ENCODE peak calls at places on chromosomes 13 and 19, in ten cellular contexts. S is T-helper 9 cell; C is activated CD8-positive, alpha-beta T cell treated with anti-CD3 and anti-CD28 coated beads for 36 hours; P is GOT3; L is neuronal stem cell; F is T-helper 1 cell; G is chondrocyte; X is H1; R is DMS153; T is islet precursor cell. K is an unnamed sample.

GRCh38 chr13:23140492-23140891 is 40.3 kb upstream of the SGCG start:
- DNase-seq in S (no peak), C (no peak), P (no peak), L (no peak), F (no peak), G (no peak), X (no peak), R (no peak), T (no peak), K (no peak)

GRCh38 chr13:40120781-40121180 is 465.3 kb downstream of the COG6 start:
- DNase-seq in S (no peak), C (no peak), P (no peak), L (no peak), F (no peak), G (no peak), X (no peak), R (no peak), T (no peak), K (no peak)

GRCh38 chr19:33220115-33220514 is 5.5 kb downstream of the SLC7A10 start:
- DNase-seq in S (no peak), C (no peak), P (no peak), L (no peak), F (no peak), G (no peak), X (no peak), R (no peak), T (no peak), K (no peak)

GRCh38 chr13:46359731-46360130 is 27.3 kb downstream of the RUBCNL start:
- DNase-seq in S (no peak), C (no peak), P (no peak), L (no peak), F (no peak), G (no peak), X (no peak), R (no peak), T (no peak), K (peak)

GRCh38 chr13:71316964-71317363 is 550.0 kb downstream of the DACH1 start:
- DNase-seq in S (no peak), C (no peak), P (no peak), L (no peak), F (no peak), G (no peak), X (no peak), R (peak), T (no peak), K (no peak)

GRCh38 chr19:1361601-1362384 is 21.9 kb upstream of the NDUFS7 start:
- DNase-seq in S (no peak), C (no peak), P (no peak), L (no peak), F (no peak), G (no peak), X (no peak), R (no peak), T (no peak), K (no peak)

GRCh38 chr19:45117167-45117594 is 24.2 kb downstream of the PPP1R37 start:
- DNase-seq in S (no peak), C (peak), P (no peak), L (no peak), F (no peak), G (no peak), X (no peak), R (peak), T (peak), K (no peak)

GRCh38 chr19:19461671-19462622 is 53.4 kb downstream of the TSSK6 start:
- DNase-seq in S (no peak), C (peak), P (no peak), L (peak), F (no peak), G (peak), X (peak), R (no peak), T (peak), K (no peak)

GRCh38 chr13:108227651-108228272 is 9.6 kb downstream of the ABHD13 start:
- DNase-seq in S (no peak), C (peak), P (no peak), L (no peak), F (no peak), G (no peak), X (no peak), R (no peak), T (no peak), K (no peak)

GRCh38 chr13:84870190-84870589 is 929.0 kb downstream of the SLITRK6 start:
- DNase-seq in S (no peak), C (peak), P (no peak), L (no peak), F (no peak), G (no peak), X (no peak), R (no peak), T (no peak), K (no peak)

GRCh38 chr13:49995535-49996165 is 1.2 kb upstream of the TRIM13 start:
- DNase-seq in S (no peak), C (no peak), P (no peak), L (no peak), F (no peak), G (no peak), X (no peak), R (no peak), T (no peak), K (no peak)

GRCh38 chr19:7637374-7638256 is 705 bp downstream of the STXBP2 start:
- DNase-seq in S (no peak), C (peak), P (no peak), L (no peak), F (no peak), G (no peak), X (no peak), R (no peak), T (no peak), K (no peak)

K was measured in AG04449.